ENCODE peak calls at places on chromosome 14, in four cellular contexts. One of them, this sample, is unnamed.

GRCh38 chr14:90443161-90444076 is 46.6 kb downstream of the CALM1 start:
- DNase-seq in endothelial cell of umbilical vein: no peak
- DNase-seq in fibroblast of lung: no peak
- DNase-seq in keratinocyte: no peak
- DNase-seq in this sample: peak

GRCh38 chr14:101972126-101972785 is 7.9 kb downstream of the DYNC1H1 start:
- DNase-seq in endothelial cell of umbilical vein: peak
- DNase-seq in fibroblast of lung: peak
- DNase-seq in keratinocyte: peak
- DNase-seq in this sample: peak

GRCh38 chr14:91367173-91368171 is 50.1 kb downstream of the CCDC88C start:
- DNase-seq in endothelial cell of umbilical vein: peak
- DNase-seq in fibroblast of lung: peak
- DNase-seq in keratinocyte: no peak
- DNase-seq in this sample: no peak

GRCh38 chr14:74348735-74349463 is 628 bp downstream of the VRTN start:
- DNase-seq in endothelial cell of umbilical vein: no peak
- DNase-seq in fibroblast of lung: no peak
- DNase-seq in keratinocyte: no peak
- DNase-seq in this sample: no peak

GRCh38 chr14:82879949-82880535 is 1346.4 kb upstream of the SEL1L start:
- DNase-seq in endothelial cell of umbilical vein: no peak
- DNase-seq in fibroblast of lung: no peak
- DNase-seq in keratinocyte: no peak
- DNase-seq in this sample: no peak

GRCh38 chr14:45526715-45527549 is 273.9 kb upstream of the MIS18BP1 start:
- DNase-seq in endothelial cell of umbilical vein: no peak
- DNase-seq in fibroblast of lung: no peak
- DNase-seq in keratinocyte: no peak
- DNase-seq in this sample: peak

GRCh38 chr14:85471156-85471555 is 58.8 kb upstream of the FLRT2 start:
- DNase-seq in endothelial cell of umbilical vein: no peak
- DNase-seq in fibroblast of lung: peak
- DNase-seq in keratinocyte: no peak
- DNase-seq in this sample: no peak

GRCh38 chr14:64040044-64040443 is 187.2 kb downstream of the SYNE2 start:
- DNase-seq in endothelial cell of umbilical vein: peak
- DNase-seq in fibroblast of lung: peak
- DNase-seq in keratinocyte: no peak
- DNase-seq in this sample: no peak

GRCh38 chr14:51873221-51873893 is 12.9 kb downstream of the GNG2 start:
- DNase-seq in endothelial cell of umbilical vein: peak
- DNase-seq in fibroblast of lung: peak
- DNase-seq in keratinocyte: no peak
- DNase-seq in this sample: peak

GRCh38 chr14:63926641-63927040 is 73.8 kb downstream of the SYNE2 start:
- DNase-seq in endothelial cell of umbilical vein: no peak
- DNase-seq in fibroblast of lung: no peak
- DNase-seq in keratinocyte: no peak
- DNase-seq in this sample: no peak

GRCh38 chr14:52219488-52220084 is 47.9 kb upstream of the PTGDR start:
- DNase-seq in endothelial cell of umbilical vein: no peak
- DNase-seq in fibroblast of lung: no peak
- DNase-seq in keratinocyte: no peak
- DNase-seq in this sample: no peak

GRCh38 chr14:54606631-54607133 is 39.8 kb downstream of the SAMD4A start:
- DNase-seq in endothelial cell of umbilical vein: no peak
- DNase-seq in fibroblast of lung: peak
- DNase-seq in keratinocyte: no peak
- DNase-seq in this sample: no peak

GRCh38 chr14:29419736-29420135 is 507.9 kb downstream of the PRKD1 start:
- DNase-seq in endothelial cell of umbilical vein: peak
- DNase-seq in fibroblast of lung: no peak
- DNase-seq in keratinocyte: no peak
- DNase-seq in this sample: no peak

GRCh38 chr14:73059326-73059725 is 992 bp downstream of the RBM25 start:
- DNase-seq in endothelial cell of umbilical vein: peak
- DNase-seq in fibroblast of lung: peak
- DNase-seq in keratinocyte: no peak
- DNase-seq in this sample: peak

GRCh38 chr14:106506901-106507305 is 980.5 kb downstream of the TMEM121 start:
- DNase-seq in endothelial cell of umbilical vein: no peak
- DNase-seq in fibroblast of lung: no peak
- DNase-seq in keratinocyte: no peak
- DNase-seq in this sample: no peak

GRCh38 chr14:59331217-59331616 is 134.0 kb downstream of the GPR135 start:
- DNase-seq in endothelial cell of umbilical vein: no peak
- DNase-seq in fibroblast of lung: no peak
- DNase-seq in keratinocyte: no peak
- DNase-seq in this sample: no peak

GRCh38 chr14:102633906-102634595 is 41.6 kb downstream of the RCOR1 start:
- DNase-seq in endothelial cell of umbilical vein: no peak
- DNase-seq in fibroblast of lung: no peak
- DNase-seq in keratinocyte: no peak
- DNase-seq in this sample: no peak

GRCh38 chr14:103125098-103126070 is 2.1 kb downstream of the TNFAIP2 start:
- DNase-seq in endothelial cell of umbilical vein: no peak
- DNase-seq in fibroblast of lung: no peak
- DNase-seq in keratinocyte: no peak
- DNase-seq in this sample: no peak

GRCh38 chr14:32908487-32909084 is 30.1 kb upstream of the NPAS3 start:
- DNase-seq in endothelial cell of umbilical vein: no peak
- DNase-seq in fibroblast of lung: no peak
- DNase-seq in keratinocyte: no peak
- DNase-seq in this sample: no peak

GRCh38 chr14:32913725-32914124 is 25.0 kb upstream of the NPAS3 start:
- DNase-seq in endothelial cell of umbilical vein: no peak
- DNase-seq in fibroblast of lung: no peak
- DNase-seq in keratinocyte: no peak
- DNase-seq in this sample: no peak
- TF ChIP-seq CTCF in endothelial cell of umbilical vein: no peak
- TF ChIP-seq CTCF in fibroblast of lung: no peak
- TF ChIP-seq CTCF in keratinocyte: no peak
- TF ChIP-seq CTCF in this sample: no peak

GRCh38 chr14:23366163-23366921 is 1.4 kb upstream of the EFS start:
- DNase-seq in endothelial cell of umbilical vein: no peak
- DNase-seq in fibroblast of lung: peak
- DNase-seq in keratinocyte: peak
- DNase-seq in this sample: peak
- TF ChIP-seq EZH2 in endothelial cell of umbilical vein: no peak
- TF ChIP-seq EZH2 in fibroblast of lung: no peak
- TF ChIP-seq EZH2 in keratinocyte: no peak
- TF ChIP-seq EZH2 in this sample: no peak

GRCh38 chr14:81655423-81656314 is 122.0 kb upstream of the SEL1L start:
- DNase-seq in endothelial cell of umbilical vein: no peak
- DNase-seq in fibroblast of lung: no peak
- DNase-seq in keratinocyte: no peak
- DNase-seq in this sample: no peak
- TF ChIP-seq CTCF in endothelial cell of umbilical vein: no peak
- TF ChIP-seq CTCF in fibroblast of lung: no peak
- TF ChIP-seq CTCF in keratinocyte: no peak
- TF ChIP-seq CTCF in this sample: no peak

GRCh38 chr14:100726467-100726811 is 253 bp upstream of the DLK1 start:
- DNase-seq in endothelial cell of umbilical vein: no peak
- DNase-seq in fibroblast of lung: no peak
- DNase-seq in keratinocyte: no peak
- DNase-seq in this sample: no peak

GRCh38 chr14:100725587-100726387 is 905 bp upstream of the DLK1 start:
- DNase-seq in endothelial cell of umbilical vein: no peak
- DNase-seq in fibroblast of lung: no peak
- DNase-seq in keratinocyte: no peak
- DNase-seq in this sample: no peak

GRCh38 chr14:100727565-100728240 is 1.0 kb downstream of the DLK1 start:
- DNase-seq in endothelial cell of umbilical vein: no peak
- DNase-seq in fibroblast of lung: no peak
- DNase-seq in keratinocyte: no peak
- DNase-seq in this sample: no peak

GRCh38 chr14:100728962-100729361 is 2.3 kb downstream of the DLK1 start:
- DNase-seq in endothelial cell of umbilical vein: no peak
- DNase-seq in fibroblast of lung: no peak
- DNase-seq in keratinocyte: no peak
- DNase-seq in this sample: no peak

GRCh38 chr14:100726812-100727564 is at the start of gene DLK1:
- DNase-seq in endothelial cell of umbilical vein: no peak
- DNase-seq in fibroblast of lung: no peak
- DNase-seq in keratinocyte: no peak
- DNase-seq in this sample: no peak
- TF ChIP-seq EZH2 in endothelial cell of umbilical vein: peak
- TF ChIP-seq EZH2 in fibroblast of lung: peak
- TF ChIP-seq EZH2 in keratinocyte: peak
- TF ChIP-seq EZH2 in this sample: peak

DNA sequence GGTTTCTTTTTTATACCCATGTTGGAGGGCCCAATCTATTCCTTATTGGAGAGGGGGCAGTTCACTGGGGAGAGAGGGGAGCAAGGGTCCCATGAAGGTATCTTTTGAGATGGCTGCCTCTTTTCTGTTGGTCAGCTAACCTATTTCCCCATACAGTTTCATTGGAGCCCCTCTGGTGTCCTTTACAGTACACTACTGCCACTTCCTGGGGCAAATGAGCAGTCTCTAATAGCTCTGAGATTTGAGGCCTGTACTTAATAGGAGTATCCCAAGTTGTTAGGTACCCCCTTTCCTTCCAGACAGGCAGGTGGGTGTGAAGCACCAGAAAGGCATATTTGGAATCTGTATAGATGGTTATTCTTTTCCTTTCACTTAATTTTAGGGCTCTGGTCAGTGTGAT is 41.3 kb upstream of the RNU6-8 start:
- DNase-seq in endothelial cell of umbilical vein: no peak
- DNase-seq in fibroblast of lung: peak
- DNase-seq in keratinocyte: no peak
- DNase-seq in this sample: no peak
- TF ChIP-seq CTCF in endothelial cell of umbilical vein: no peak
- TF ChIP-seq CTCF in fibroblast of lung: peak
- TF ChIP-seq CTCF in keratinocyte: no peak
- TF ChIP-seq CTCF in this sample: peak

GRCh38 chr14:60514378-60515243 is 5.7 kb downstream of the SIX6 start:
- DNase-seq in endothelial cell of umbilical vein: no peak
- DNase-seq in fibroblast of lung: no peak
- DNase-seq in keratinocyte: no peak
- DNase-seq in this sample: peak

GRCh38 chr14:60512952-60513554 is 4.1 kb downstream of the SIX6 start:
- DNase-seq in endothelial cell of umbilical vein: no peak
- DNase-seq in fibroblast of lung: no peak
- DNase-seq in keratinocyte: no peak
- DNase-seq in this sample: no peak

GRCh38 chr14:60510976-60511599 is 2.1 kb downstream of the SIX6 start:
- DNase-seq in endothelial cell of umbilical vein: no peak
- DNase-seq in fibroblast of lung: no peak
- DNase-seq in keratinocyte: no peak
- DNase-seq in this sample: no peak

GRCh38 chr14:60515244-60515695 is 6.3 kb downstream of the SIX6 start:
- DNase-seq in endothelial cell of umbilical vein: no peak
- DNase-seq in fibroblast of lung: no peak
- DNase-seq in keratinocyte: no peak
- DNase-seq in this sample: no peak

GRCh38 chr14:60515696-60516284 is 6.8 kb downstream of the SIX6 start:
- DNase-seq in endothelial cell of umbilical vein: no peak
- DNase-seq in fibroblast of lung: no peak
- DNase-seq in keratinocyte: no peak
- DNase-seq in this sample: no peak
- TF ChIP-seq EZH2 in endothelial cell of umbilical vein: peak
- TF ChIP-seq EZH2 in fibroblast of lung: peak
- TF ChIP-seq EZH2 in keratinocyte: peak
- TF ChIP-seq EZH2 in this sample: no peak

GRCh38 chr14:49881296-49882006 is 11.4 kb upstream of the ARF6 start:
- DNase-seq in endothelial cell of umbilical vein: no peak
- DNase-seq in fibroblast of lung: no peak
- DNase-seq in keratinocyte: no peak
- DNase-seq in this sample: no peak
- TF ChIP-seq CTCF in endothelial cell of umbilical vein: no peak
- TF ChIP-seq CTCF in fibroblast of lung: no peak
- TF ChIP-seq CTCF in keratinocyte: no peak
- TF ChIP-seq CTCF in this sample: no peak

DNA sequence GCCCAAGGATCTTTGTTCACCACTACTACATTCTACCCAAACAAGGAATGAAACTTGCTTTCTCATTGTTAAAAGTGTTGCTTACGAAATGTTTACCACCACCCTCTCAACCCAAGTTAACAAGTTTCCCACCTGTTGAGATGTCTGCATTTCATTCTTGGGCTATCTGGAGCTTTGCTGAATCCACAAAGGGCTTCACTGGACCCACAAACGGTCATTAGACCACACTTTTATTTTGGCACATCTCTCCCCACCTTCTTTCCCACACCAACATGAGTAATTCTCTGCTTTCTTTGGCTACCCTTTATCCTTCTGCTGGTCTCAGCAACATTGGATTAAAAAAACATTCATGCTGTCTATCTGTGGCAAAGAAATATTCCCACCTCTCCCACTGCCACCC is 78.0 kb downstream of the TMEM260 start:
- DNase-seq in endothelial cell of umbilical vein: no peak
- DNase-seq in fibroblast of lung: no peak
- DNase-seq in keratinocyte: no peak
- DNase-seq in this sample: no peak
- TF ChIP-seq EZH2 in endothelial cell of umbilical vein: no peak
- TF ChIP-seq EZH2 in fibroblast of lung: no peak
- TF ChIP-seq EZH2 in keratinocyte: no peak
- TF ChIP-seq EZH2 in this sample: no peak

DNA sequence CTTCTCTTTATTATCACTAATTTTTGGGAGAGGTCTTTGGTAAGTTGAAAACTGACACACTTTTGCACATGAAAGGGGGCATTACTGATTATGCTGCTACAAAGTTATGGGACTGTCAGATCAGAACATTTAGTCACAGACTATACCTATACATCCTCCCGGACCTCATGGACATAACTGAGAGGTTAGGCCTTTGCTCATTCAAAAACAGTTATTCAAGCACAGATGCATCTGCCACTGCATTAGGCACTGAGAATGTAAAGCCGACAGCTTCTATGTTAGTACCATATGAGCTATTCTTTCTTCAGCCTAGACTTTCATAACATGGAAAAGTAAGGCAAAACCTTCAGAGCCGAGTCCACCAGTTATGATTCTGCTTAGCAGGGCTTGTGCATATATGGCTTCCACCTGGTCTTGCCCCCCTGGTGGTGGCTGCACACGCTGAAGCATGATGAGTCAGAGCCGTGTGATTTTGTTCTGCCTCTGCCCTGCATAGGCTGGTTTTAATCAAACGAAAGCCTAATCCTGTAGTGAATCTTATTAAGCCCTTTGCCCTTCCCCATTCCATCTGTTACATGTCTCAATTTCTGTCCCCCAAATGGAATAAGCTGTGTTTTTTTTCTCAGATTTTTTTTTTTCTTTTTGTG is 21.8 kb upstream of the RNU6-8 start:
- DNase-seq in endothelial cell of umbilical vein: peak
- DNase-seq in fibroblast of lung: peak
- DNase-seq in keratinocyte: no peak
- DNase-seq in this sample: peak
- TF ChIP-seq CTCF in endothelial cell of umbilical vein: peak
- TF ChIP-seq CTCF in fibroblast of lung: peak
- TF ChIP-seq CTCF in keratinocyte: peak
- TF ChIP-seq CTCF in this sample: peak

This sample was measured in A673.